ENCODE peak calls at places on chromosomes 5 and 9, in eight cellular contexts. One of them, this sample, is unnamed.

GRCh38 chr9:108412755-108413154 is 443.0 kb downstream of the ACTL7B start:
- DNase-seq in astrocyte of the spinal cord: no peak
- DNase-seq in stimulated activated CD8-positive, alpha-beta memory T cell treated with anti-CD3 and anti-CD28 coated beads, Interleukin-15, amount 100 ng/mL, for 24 hours: no peak
- DNase-seq in dorsolateral prefrontal cortex: no peak
- DNase-seq in endodermal cell: peak; percentile 86
- DNase-seq in amniotic stem cell: no peak
- DNase-seq in KBM-7: peak; percentile 1
- DNase-seq in GM23338: peak; percentile 93
- DNase-seq in this sample: no peak

GRCh38 chr9:129550199-129550839 is 70.6 kb downstream of the C9orf50 start:
- DNase-seq in astrocyte of the spinal cord: peak; percentile 89
- DNase-seq in stimulated activated CD8-positive, alpha-beta memory T cell treated with anti-CD3 and anti-CD28 coated beads, Interleukin-15, amount 100 ng/mL, for 24 hours: no peak
- DNase-seq in dorsolateral prefrontal cortex: peak; percentile 69
- DNase-seq in endodermal cell: peak; percentile 84
- DNase-seq in amniotic stem cell: peak; percentile 40
- DNase-seq in KBM-7: no peak
- DNase-seq in GM23338: peak; percentile 75
- DNase-seq in this sample: no peak

GRCh38 chr5:110017854-110018253 is 328.1 kb downstream of the MAN2A1 start:
- DNase-seq in astrocyte of the spinal cord: no peak
- DNase-seq in stimulated activated CD8-positive, alpha-beta memory T cell treated with anti-CD3 and anti-CD28 coated beads, Interleukin-15, amount 100 ng/mL, for 24 hours: no peak
- DNase-seq in dorsolateral prefrontal cortex: no peak
- DNase-seq in endodermal cell: no peak
- DNase-seq in amniotic stem cell: no peak
- DNase-seq in KBM-7: no peak
- DNase-seq in GM23338: no peak
- DNase-seq in this sample: no peak

GRCh38 chr9:132986586-132986985 is 8.1 kb downstream of the GFI1B start:
- DNase-seq in astrocyte of the spinal cord: no peak
- DNase-seq in stimulated activated CD8-positive, alpha-beta memory T cell treated with anti-CD3 and anti-CD28 coated beads, Interleukin-15, amount 100 ng/mL, for 24 hours: no peak
- DNase-seq in dorsolateral prefrontal cortex: no peak
- DNase-seq in endodermal cell: no peak
- DNase-seq in amniotic stem cell: no peak
- DNase-seq in KBM-7: no peak
- DNase-seq in GM23338: no peak
- DNase-seq in this sample: no peak

GRCh38 chr9:122389799-122390481 is 19.1 kb downstream of the PTGS1 start:
- DNase-seq in astrocyte of the spinal cord: peak; percentile 15
- DNase-seq in stimulated activated CD8-positive, alpha-beta memory T cell treated with anti-CD3 and anti-CD28 coated beads, Interleukin-15, amount 100 ng/mL, for 24 hours: no peak
- DNase-seq in dorsolateral prefrontal cortex: no peak
- DNase-seq in endodermal cell: peak; percentile 50
- DNase-seq in amniotic stem cell: no peak
- DNase-seq in KBM-7: peak; percentile 91
- DNase-seq in GM23338: peak; percentile 44
- DNase-seq in this sample: no peak

GRCh38 chr9:103837940-103838339 is 256.2 kb upstream of the SMC2 start:
- DNase-seq in astrocyte of the spinal cord: no peak
- DNase-seq in stimulated activated CD8-positive, alpha-beta memory T cell treated with anti-CD3 and anti-CD28 coated beads, Interleukin-15, amount 100 ng/mL, for 24 hours: no peak
- DNase-seq in dorsolateral prefrontal cortex: no peak
- DNase-seq in endodermal cell: peak; percentile 52
- DNase-seq in amniotic stem cell: no peak
- DNase-seq in KBM-7: no peak
- DNase-seq in GM23338: no peak
- DNase-seq in this sample: no peak

GRCh38 chr5:148768801-148769415 is 57.5 kb upstream of the ADRB2 start:
- DNase-seq in astrocyte of the spinal cord: no peak
- DNase-seq in stimulated activated CD8-positive, alpha-beta memory T cell treated with anti-CD3 and anti-CD28 coated beads, Interleukin-15, amount 100 ng/mL, for 24 hours: no peak
- DNase-seq in dorsolateral prefrontal cortex: no peak
- DNase-seq in endodermal cell: no peak
- DNase-seq in amniotic stem cell: no peak
- DNase-seq in KBM-7: no peak
- DNase-seq in GM23338: no peak
- DNase-seq in this sample: no peak

GRCh38 chr9:93673844-93674334 is 97.5 kb downstream of the PHF2 start:
- DNase-seq in astrocyte of the spinal cord: no peak
- DNase-seq in stimulated activated CD8-positive, alpha-beta memory T cell treated with anti-CD3 and anti-CD28 coated beads, Interleukin-15, amount 100 ng/mL, for 24 hours: no peak
- DNase-seq in dorsolateral prefrontal cortex: no peak
- DNase-seq in endodermal cell: no peak
- DNase-seq in amniotic stem cell: no peak
- DNase-seq in KBM-7: no peak
- DNase-seq in GM23338: no peak
- DNase-seq in this sample: no peak

GRCh38 chr5:171023508-171023907 is 161.7 kb downstream of the RANBP17 start:
- DNase-seq in astrocyte of the spinal cord: no peak
- DNase-seq in stimulated activated CD8-positive, alpha-beta memory T cell treated with anti-CD3 and anti-CD28 coated beads, Interleukin-15, amount 100 ng/mL, for 24 hours: no peak
- DNase-seq in dorsolateral prefrontal cortex: no peak
- DNase-seq in endodermal cell: no peak
- DNase-seq in amniotic stem cell: no peak
- DNase-seq in KBM-7: no peak
- DNase-seq in GM23338: no peak
- DNase-seq in this sample: no peak